ENCODE peak calls at places on chromosomes 11 and 22, in four cellular contexts. M, B, I and J are unnamed samples.

GRCh38 chr11:106463154-106463553 is 385.7 kb downstream of the AASDHPPT start:
- DNase-seq in M (no peak), B (no peak), I (no peak), J (no peak)

GRCh38 chr11:9060700-9061111 is 30.7 kb downstream of the SCUBE2 start:
- DNase-seq in M (no peak), B (no peak), I (no peak), J (no peak)

GRCh38 chr22:38264322-38264843 is 8.4 kb downstream of the TMEM184B start:
- DNase-seq in M (no peak), B (no peak), I (no peak), J (no peak)

GRCh38 chr11:68120212-68121066 is 749 bp downstream of the CHKA start:
- DNase-seq in M (no peak), B (no peak), I (no peak), J (no peak)

GRCh38 chr11:128716661-128717210 is 22.9 kb downstream of the FLI1 start:
- DNase-seq in M (no peak), B (no peak), I (no peak), J (no peak)

GRCh38 chr11:121534131-121535093 is 81.6 kb upstream of the SORL1-AS1 start:
- DNase-seq in M (peak), B (peak), I (peak), J (no peak)

GRCh38 chr11:64078905-64079304 is 43.2 kb downstream of the FLRT1 start:
- DNase-seq in M (no peak), B (no peak), I (no peak), J (no peak)

GRCh38 chr22:48316876-48317250 is 1510.8 kb downstream of the BRD1 start:
- DNase-seq in M (no peak), B (no peak), I (no peak), J (no peak)

GRCh38 chr22:46046299-46046685 is 69.3 kb upstream of the WNT7B start:
- DNase-seq in M (no peak), B (no peak), I (no peak), J (no peak)

GRCh38 chr11:61151545-61152252 is 9.5 kb downstream of the VPS37C start:
- DNase-seq in M (no peak), B (no peak), I (no peak), J (no peak)

GRCh38 chr11:70788247-70789022 is 390.1 kb downstream of the CTTN start:
- DNase-seq in M (peak), B (peak), I (peak), J (peak)

GRCh38 chr11:115613986-115614625 is 109.9 kb upstream of the CADM1 start:
- DNase-seq in M (no peak), B (peak), I (peak), J (no peak)

GRCh38 chr11:88626216-88626615 is 288.7 kb upstream of the CTSC start:
- DNase-seq in M (no peak), B (no peak), I (no peak), J (no peak)

GRCh38 chr11:77557553-77557952 is 32.2 kb upstream of the AQP11 start:
- DNase-seq in M (no peak), B (no peak), I (no peak), J (no peak)

GRCh38 chr11:69057801-69058200 is 9.1 kb downstream of the TPCN2 start:
- DNase-seq in M (no peak), B (no peak), I (no peak), J (no peak)